ENCODE peak calls at places on chromosomes 5 and 9, in eight cellular contexts. T is dorsolateral prefrontal cortex, G is GM23338, X is astrocyte, P is left ventricle myocardium inferior, A is ascending aorta, S is AG10803, Y is fibroblast of lung. I is an unnamed sample.
A peak's percentile ranks its signal among the peaks of the same experiment; 100 is the strongest.

GRCh38 chr9:69279084-69279729 is 45.8 kb upstream of the ENTREP1 start:
- DNase-seq in S (no peak), A (no peak), P (no peak), X (no peak), Y (no peak), G (no peak), T (no peak), I (no peak)

GRCh38 chr9:116565986-116566385 is 121.1 kb upstream of the TRIM32 start:
- DNase-seq in S (no peak), G (no peak), A (no peak), T (no peak), P (no peak), Y (no peak), X (peak; percentile 13), I (no peak)

GRCh38 chr5:137195483-137195882 is 303.6 kb downstream of the SPOCK1 start:
- DNase-seq in T (no peak), P (no peak), X (no peak), A (no peak), S (no peak), G (no peak), Y (no peak), I (no peak)

GRCh38 chr5:163434410-163434866 is 3.0 kb upstream of the CCNG1 start:
- DNase-seq in S (no peak), Y (no peak), P (no peak), T (no peak), X (peak; percentile 70), G (no peak), A (no peak), I (peak; percentile 47)

GRCh38 chr5:158530111-158530510 is 569.6 kb downstream of the EBF1 start:
- DNase-seq in Y (no peak), X (no peak), S (no peak), A (no peak), P (no peak), G (no peak), T (no peak), I (no peak)

GRCh38 chr9:86975086-86975485 is 27.8 kb upstream of the GAS1 start:
- DNase-seq in P (no peak), G (no peak), A (no peak), X (no peak), S (peak; percentile 72), Y (no peak), T (no peak), I (no peak)

GRCh38 chr5:167699434-167699833 is 592.0 kb upstream of the WWC1 start:
- DNase-seq in T (no peak), X (peak; percentile 100), Y (peak; percentile 91), P (no peak), A (no peak), S (peak; percentile 100), G (peak; percentile 91), I (peak; percentile 99)

GRCh38 chr5:169173372-169173771 is 127.6 kb downstream of the SLIT3 start:
- DNase-seq in P (no peak), A (no peak), X (peak; percentile 55), Y (no peak), G (no peak), T (no peak), S (peak; percentile 82), I (no peak)

GRCh38 chr9:87787735-87788134 is 61.8 kb downstream of the CTSL start:
- DNase-seq in S (no peak), X (no peak), A (no peak), G (no peak), T (no peak), Y (no peak), P (no peak), I (no peak)

GRCh38 chr5:1346627-1347440 is 1.9 kb upstream of the CLPTM1L start:
- DNase-seq in P (no peak), G (no peak), T (no peak), A (no peak), S (no peak), Y (no peak), X (no peak), I (no peak)

GRCh38 chr5:149959406-149960236 is 937 bp upstream of the SLC26A2 start:
- DNase-seq in Y (peak; percentile 51), A (no peak), T (no peak), G (peak; percentile 69), X (peak; percentile 62), S (peak; percentile 45), P (no peak), I (peak; percentile 58)

GRCh38 chr5:31106259-31106658 is 87.2 kb upstream of the CDH6 start:
- DNase-seq in X (peak; percentile 69), A (no peak), Y (no peak), S (no peak), T (no peak), G (no peak), P (no peak), I (no peak)

DNA sequence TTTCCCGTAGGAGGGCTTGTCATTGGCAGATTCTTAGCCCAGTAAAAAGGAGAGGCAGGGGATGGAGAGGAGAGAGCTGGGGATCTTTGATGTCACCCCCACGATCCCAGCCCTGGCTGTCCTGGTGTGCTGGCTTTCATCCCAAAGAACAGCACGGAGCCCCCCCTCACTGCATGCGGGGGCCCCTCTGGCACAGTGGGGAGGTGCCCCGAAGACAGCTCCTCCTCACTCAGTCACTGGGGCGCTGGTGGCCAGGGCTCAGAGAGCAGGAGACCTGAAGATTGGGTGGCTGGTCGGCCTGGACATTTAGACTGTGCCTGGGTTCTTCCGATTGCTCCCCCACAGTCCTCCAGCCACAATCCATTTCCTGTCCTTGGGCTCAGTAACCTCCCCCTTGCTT is 207.5 kb downstream of the MELK start:
- DNase-seq in S (no peak), P (no peak), Y (no peak), G (no peak), T (no peak), A (no peak), X (no peak), I (no peak)
- H3K4me3 ChIP-seq in S (no peak overlapping the region), P (peak overlapping the region; percentile 39), Y (no peak overlapping the region), G (no peak overlapping the region), T (peak overlapping the region; percentile 40), A (no peak overlapping the region), X (no peak overlapping the region), I (no peak overlapping the region)

GRCh38 chr5:109590799-109591198 is 98.9 kb upstream of the MAN2A1 start:
- DNase-seq in X (no peak), Y (no peak), G (no peak), P (no peak), A (no peak), T (no peak), S (no peak), I (no peak)
- H3K4me3 ChIP-seq in X (no peak overlapping the region), Y (no peak overlapping the region), G (no peak overlapping the region), P (no peak overlapping the region), A (no peak overlapping the region), T (no peak overlapping the region), S (no peak overlapping the region), I (no peak overlapping the region)

DNA sequence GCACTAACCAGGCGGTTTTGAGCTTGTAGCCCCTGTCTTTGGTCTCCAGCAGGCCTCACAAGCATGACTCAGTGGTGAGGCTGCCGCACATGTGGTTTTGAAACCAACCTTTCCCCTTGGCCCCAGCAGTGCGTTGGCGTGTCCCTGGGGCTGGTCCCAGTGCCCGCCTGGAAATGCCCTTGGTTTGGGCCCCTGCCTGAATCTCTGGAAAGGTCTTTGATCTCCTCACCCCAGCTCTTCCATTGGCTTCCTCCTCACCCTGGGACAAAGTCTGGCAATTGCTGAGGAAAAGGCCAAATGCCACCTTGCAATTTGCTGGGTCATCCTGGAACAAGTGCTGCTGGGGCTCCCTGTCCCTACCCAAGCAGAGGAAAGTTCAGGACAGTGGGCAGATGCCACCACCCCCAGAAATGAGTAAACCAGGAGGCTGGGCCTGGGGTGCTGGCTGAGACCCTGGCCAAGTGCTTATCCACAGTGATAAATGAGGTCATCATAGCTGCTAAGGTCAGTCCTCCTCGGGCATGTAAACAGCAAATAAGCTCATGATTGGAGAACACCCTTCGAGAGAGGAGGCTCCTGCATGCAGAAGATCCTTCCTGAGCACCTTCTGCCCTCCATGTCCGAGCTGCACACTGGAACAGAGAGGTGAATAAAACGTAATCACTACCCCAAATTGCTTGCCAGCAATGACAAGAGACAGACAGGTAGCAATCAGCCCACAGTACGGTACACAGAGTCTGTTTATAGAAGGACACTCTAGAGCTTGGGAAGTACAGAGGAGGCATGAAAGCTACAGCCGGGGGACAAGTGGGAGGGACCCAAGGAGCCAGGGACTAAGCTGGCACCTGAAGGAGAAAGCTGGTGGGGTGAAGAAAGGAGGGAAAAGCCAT is 98.9 kb upstream of the CPEB4 start:
- DNase-seq in G (no peak), S (peak; percentile 74), T (no peak), Y (peak; percentile 73), A (no peak), P (no peak), X (peak; percentile 89), I (peak; percentile 78)
- H3K4me3 ChIP-seq in G (no peak overlapping the region), S (no peak overlapping the region), T (no peak overlapping the region), Y (no peak overlapping the region), A (no peak overlapping the region), P (no peak overlapping the region), X (no peak overlapping the region), I (no peak overlapping the region)

GRCh38 chr9:133683494-133684460 is 47.6 kb downstream of the DBH start:
- DNase-seq in P (peak; percentile 77), T (no peak), X (no peak), S (peak; percentile 2), Y (no peak), A (no peak), G (no peak), I (peak; percentile 4)
- H3K4me3 ChIP-seq in P (peak overlapping the region; percentile 19), T (no peak overlapping the region), X (no peak overlapping the region), S (no peak overlapping the region), Y (no peak overlapping the region), A (no peak overlapping the region), G (no peak overlapping the region), I (no peak overlapping the region)

DNA sequence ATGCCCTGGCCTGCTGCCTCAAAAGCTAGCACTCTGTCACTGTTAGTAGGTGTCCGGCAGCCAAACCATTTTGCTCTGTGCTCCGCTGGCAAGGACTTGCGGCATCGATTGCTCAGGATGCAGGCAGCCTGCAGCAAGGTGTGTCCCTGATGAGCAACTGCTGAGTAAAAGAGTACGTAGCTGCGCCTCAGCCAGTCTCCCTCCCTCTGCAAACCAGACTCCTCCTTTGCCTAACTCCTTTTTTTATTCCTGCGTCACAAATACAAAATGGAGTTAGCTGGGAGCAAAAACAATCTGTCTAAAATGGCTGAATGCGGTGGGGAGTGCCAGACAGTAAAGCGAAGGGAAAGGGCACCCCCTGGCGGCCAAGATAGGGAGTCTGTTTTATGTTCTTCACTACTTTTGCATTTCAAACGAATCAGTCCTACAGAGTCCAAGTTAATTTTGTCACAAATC is 61.1 kb downstream of the DIAPH1 start:
- DNase-seq in Y (peak; percentile 99), P (peak; percentile 89), A (peak; percentile 92), G (peak; percentile 95), T (peak; percentile 86), S (peak; percentile 100), X (peak; percentile 100), I (peak; percentile 100)
- H3K4me3 ChIP-seq in Y (no peak overlapping the region), P (peak overlapping the region; percentile 49), A (peak overlapping the region; percentile 38), G (peak overlapping the region; percentile 34), T (peak overlapping the region; percentile 62), S (peak overlapping the region; percentile 48), X (no peak overlapping the region), I (peak overlapping the region; percentile 2)

DNA sequence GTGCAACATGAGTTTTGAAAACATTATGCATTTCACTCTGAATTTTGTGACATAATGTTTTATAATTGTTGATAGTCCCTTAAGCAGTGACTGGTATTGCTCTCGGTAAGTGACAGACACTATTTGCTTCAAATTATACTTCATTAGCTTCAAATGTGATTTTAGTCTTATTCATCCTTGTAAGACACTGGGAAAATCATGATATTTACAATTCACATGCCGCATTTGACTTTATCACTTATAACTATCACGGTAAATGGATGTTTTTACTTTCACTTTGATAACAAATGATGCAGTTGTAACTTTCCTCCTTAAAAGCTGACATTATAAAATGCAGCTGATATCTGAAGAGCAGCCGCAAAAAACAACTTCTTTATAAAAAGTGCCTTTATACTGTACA is 44.1 kb upstream of the ITGA2 start:
- DNase-seq in X (no peak), A (no peak), Y (no peak), T (no peak), P (no peak), G (no peak), S (no peak), I (no peak)
- H3K4me3 ChIP-seq in X (peak overlapping the region; percentile 31), A (peak overlapping the region; percentile 41), Y (peak overlapping the region; percentile 59), T (peak overlapping the region; percentile 46), P (peak overlapping the region; percentile 54), G (no peak overlapping the region), S (peak overlapping the region; percentile 42), I (peak overlapping the region; percentile 24)